ENCODE peak calls at places on chromosomes 7 and 10, in six cellular contexts. C is RWPE1; L is kidney; N is cardiac septum; M is neural progenitor cell; F is CD8-positive, alpha-beta T cell. I is an unnamed sample.

GRCh38 chr10:63396123-63396719 is 69.6 kb downstream of the JMJD1C start:
- DNase-seq in C (no peak), L (no peak), N (no peak), M (no peak), F (no peak), I (no peak)

GRCh38 chr7:2870471-2870941 is 26.4 kb upstream of the GNA12 start:
- DNase-seq in C (peak; percentile 46), L (peak; percentile 85), N (peak; percentile 79), M (peak; percentile 31), F (no peak), I (no peak)

GRCh38 chr10:97463363-97464132 is 17.6 kb downstream of the ZDHHC16 start:
- DNase-seq in C (peak; percentile 77), L (no peak), N (no peak), M (peak; percentile 68), F (no peak), I (peak; percentile 33)

GRCh38 chr7:70700935-70701425 is 431.0 kb upstream of the GALNT17 start:
- DNase-seq in C (no peak), L (no peak), N (no peak), M (peak; percentile 81), F (no peak), I (no peak)

GRCh38 chr10:988667-989545 is 672 bp downstream of the GTPBP4 start:
- DNase-seq in C (no peak), L (no peak), N (peak; percentile 12), M (no peak), F (no peak), I (no peak)

GRCh38 chr7:153509763-153510162 is 542.4 kb upstream of the DPP6 start:
- DNase-seq in C (no peak), L (no peak), N (no peak), M (no peak), F (no peak), I (no peak)

GRCh38 chr7:96591900-96592676 is 117.6 kb downstream of the SEM1 start:
- DNase-seq in C (no peak), L (no peak), N (no peak), M (peak; percentile 41), F (no peak), I (no peak)

GRCh38 chr7:156497776-156498509 is 142.6 kb upstream of the RNF32 start:
- DNase-seq in C (no peak), L (no peak), N (no peak), M (no peak), F (no peak), I (no peak)

GRCh38 chr7:29360633-29361625 is 166.4 kb downstream of the CHN2 start:
- DNase-seq in C (no peak), L (no peak), N (no peak), M (no peak), F (no peak), I (no peak)

GRCh38 chr10:132616170-132616994 is 78.8 kb downstream of the INPP5A start:
- DNase-seq in C (no peak), L (peak; percentile 65), N (peak; percentile 68), M (no peak), F (peak; percentile 56), I (no peak)

GRCh38 chr7:2445898-2446555 is 30.2 kb downstream of the GRIFIN start:
- DNase-seq in C (no peak), L (peak; percentile 55), N (no peak), M (no peak), F (no peak), I (no peak)

GRCh38 chr10:69826789-69827532 is 25.3 kb downstream of the COL13A1 start:
- DNase-seq in C (no peak), L (no peak), N (no peak), M (peak; percentile 59), F (no peak), I (no peak)

GRCh38 chr10:114825513-114826253 is 4.1 kb downstream of the FHIP2A start:
- DNase-seq in C (no peak), L (no peak), N (no peak), M (no peak), F (no peak), I (peak; percentile 24)

GRCh38 chr7:132740176-132740575 is 163.9 kb upstream of the PLXNA4 start:
- DNase-seq in C (no peak), L (no peak), N (no peak), M (no peak), F (no peak), I (no peak)

GRCh38 chr7:71868797-71869196 is 543.3 kb downstream of the CALN1 start:
- DNase-seq in C (peak; percentile 22), L (no peak), N (no peak), M (no peak), F (no peak), I (no peak)